ENCODE peak calls at places on chromosomes 2 and 18, in seven cellular contexts. P, A, W, F, D, J and N are unnamed samples.

GRCh38 chr2:38751043-38751846 is at the start of gene SRSF7:
- DNase-seq in P (peak), A (peak), W (peak), F (peak), D (peak), J (peak), N (peak)

GRCh38 chr2:54471221-54471711 is 15.1 kb downstream of the SPTBN1 start:
- DNase-seq in P (peak), A (no peak), W (no peak), F (no peak), D (peak), J (no peak), N (peak)

GRCh38 chr2:20672191-20672951 is 5.4 kb downstream of the GDF7 start:
- DNase-seq in P (no peak), A (no peak), W (no peak), F (no peak), D (no peak), J (peak), N (no peak)

GRCh38 chr18:136433-136832 is 21.9 kb upstream of the USP14 start:
- DNase-seq in P (no peak), A (no peak), W (peak), F (peak), D (no peak), J (no peak), N (peak)

GRCh38 chr2:65292461-65293127 is 65.0 kb downstream of the ACTR2 start:
- DNase-seq in P (no peak), A (no peak), W (no peak), F (no peak), D (no peak), J (no peak), N (no peak)

GRCh38 chr18:75790821-75791220 is 363.3 kb upstream of the SMIM21 start:
- DNase-seq in P (no peak), A (no peak), W (no peak), F (no peak), D (no peak), J (no peak), N (no peak)

GRCh38 chr2:148122788-148123187 is 101.9 kb downstream of the MBD5 start:
- DNase-seq in P (peak), A (no peak), W (no peak), F (no peak), D (no peak), J (no peak), N (no peak)

GRCh38 chr2:186891219-186891621 is 42.2 kb upstream of the ZSWIM2 start:
- DNase-seq in P (no peak), A (peak), W (no peak), F (no peak), D (no peak), J (no peak), N (no peak)

GRCh38 chr18:3129053-3129864 is 90.5 kb downstream of the MYOM1 start:
- DNase-seq in P (peak), A (peak), W (peak), F (peak), D (no peak), J (peak), N (peak)

GRCh38 chr2:23636412-23636811 is 251.4 kb downstream of the KLHL29 start:
- DNase-seq in P (peak), A (no peak), W (no peak), F (peak), D (no peak), J (no peak), N (peak)
- H2AFZ ChIP-seq in P (peak), A (no peak), W (no peak), F (peak), D (no peak), J (no peak), N (no peak)

DNA sequence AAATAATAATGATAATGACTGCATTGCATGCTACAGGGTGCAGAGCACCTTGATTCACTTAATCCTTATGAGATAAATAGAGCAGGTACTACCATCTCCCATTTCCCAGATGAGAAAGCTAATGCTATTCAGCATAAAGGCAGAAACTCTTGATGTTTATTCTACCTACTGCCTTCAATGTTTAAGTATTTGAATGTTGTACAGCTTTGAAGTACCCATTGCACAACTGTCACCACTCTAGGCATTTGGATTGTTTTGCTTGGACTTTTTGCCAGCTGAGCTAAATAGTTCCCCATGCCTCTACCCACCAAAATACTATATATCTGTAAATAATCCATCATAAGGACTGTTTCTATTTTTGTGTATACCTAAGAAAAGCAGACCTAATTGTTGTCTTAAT is 7.7 kb upstream of the MXD1 start:
- DNase-seq in P (no peak), A (no peak), W (no peak), F (no peak), D (no peak), J (no peak), N (no peak)
- TF ChIP-seq RAD21 in P (no peak), A (no peak), W (no peak), F (no peak), D (no peak), J (no peak), N (no peak)

GRCh38 chr18:11713756-11714155 is 24.7 kb downstream of the GNAL start:
- DNase-seq in P (no peak), A (no peak), W (no peak), F (no peak), D (no peak), J (no peak), N (no peak)
- H2AFZ ChIP-seq in P (no peak), A (no peak), W (no peak), F (peak), D (no peak), J (peak), N (no peak)

GRCh38 chr2:60552096-60552850 is 1.2 kb downstream of the BCL11A start:
- DNase-seq in P (no peak), A (no peak), W (no peak), F (peak), D (no peak), J (peak), N (no peak)

GRCh38 chr2:60550151-60550983 is 3.1 kb downstream of the BCL11A start:
- DNase-seq in P (peak), A (peak), W (peak), F (peak), D (no peak), J (peak), N (peak)

GRCh38 chr2:60550984-60551240 is 2.5 kb downstream of the BCL11A start:
- DNase-seq in P (no peak), A (no peak), W (no peak), F (no peak), D (no peak), J (no peak), N (no peak)

GRCh38 chr2:60552851-60553495 is 481 bp downstream of the BCL11A start:
- DNase-seq in P (no peak), A (no peak), W (no peak), F (no peak), D (no peak), J (peak), N (no peak)

GRCh38 chr2:60551241-60552095 is 2.0 kb downstream of the BCL11A start:
- DNase-seq in P (no peak), A (no peak), W (no peak), F (peak), D (no peak), J (peak), N (no peak)
- TF ChIP-seq RAD21 in P (no peak), A (no peak), W (no peak), F (no peak), D (no peak), J (no peak), N (no peak)

DNA sequence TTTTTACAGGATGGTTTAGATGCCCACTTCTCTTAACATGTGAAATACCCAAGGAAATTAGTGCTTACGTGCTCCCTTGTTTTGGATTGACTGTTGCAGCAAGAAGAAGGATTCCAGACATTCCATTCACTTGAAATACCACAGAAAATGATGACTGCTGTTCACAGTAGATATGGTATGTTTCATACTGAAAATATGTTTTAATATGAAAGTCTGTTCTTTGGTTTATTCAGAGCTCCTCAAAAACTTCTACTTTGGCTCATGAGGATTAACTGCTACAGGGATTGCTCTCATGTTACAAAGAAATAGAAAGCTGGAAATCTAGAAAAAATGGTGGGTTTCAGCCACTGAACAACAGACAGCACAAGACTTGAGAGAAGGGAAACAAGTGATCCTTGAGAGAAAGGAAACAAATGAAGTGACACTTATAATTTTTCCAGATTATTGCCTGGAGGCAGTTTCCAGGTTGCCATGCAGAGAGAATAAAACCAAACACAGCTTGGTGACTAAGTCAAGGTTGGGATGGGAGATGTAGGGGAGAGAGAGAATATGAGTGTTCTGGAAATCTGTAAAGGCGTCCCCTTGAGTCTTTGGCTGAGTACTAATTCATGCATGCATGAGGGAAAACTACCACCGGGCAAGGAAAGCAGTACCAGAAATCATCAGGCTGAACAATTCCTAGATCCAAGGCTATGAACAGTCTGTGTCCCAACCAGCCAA is 348.1 kb downstream of the CLIP4 start:
- DNase-seq in P (peak), A (no peak), W (no peak), F (no peak), D (no peak), J (no peak), N (no peak)
- H2AFZ ChIP-seq in P (peak), A (no peak), W (no peak), F (peak), D (no peak), J (peak), N (no peak)

DNA sequence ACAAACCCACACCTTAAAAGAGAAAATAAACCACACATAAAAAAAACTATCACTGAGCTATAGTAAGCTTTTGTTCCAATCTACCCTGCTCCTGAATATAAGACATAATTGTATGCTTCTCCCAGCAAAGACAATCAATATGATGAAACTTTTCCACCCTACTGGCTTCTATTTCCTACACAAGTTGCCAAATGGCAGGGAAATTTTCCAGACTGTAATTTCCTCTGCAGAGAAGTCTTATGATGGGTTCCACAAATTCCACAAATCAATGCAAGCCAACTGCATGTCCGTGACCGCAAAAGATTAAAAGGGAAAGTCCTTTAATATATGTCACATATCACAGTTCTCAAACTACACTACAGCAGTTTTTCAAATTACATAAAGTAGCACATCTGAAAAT is 61.3 kb downstream of the RPL31 start:
- DNase-seq in P (no peak), A (no peak), W (no peak), F (no peak), D (no peak), J (no peak), N (peak)
- TF ChIP-seq RAD21 in P (no peak), A (no peak), W (no peak), F (no peak), D (no peak), J (no peak), N (no peak)

GRCh38 chr2:206275274-206276160 is 1.1 kb downstream of the ZDBF2 start:
- DNase-seq in P (peak), A (no peak), W (no peak), F (peak), D (peak), J (no peak), N (no peak)
- H2AFZ ChIP-seq in P (peak), A (no peak), W (peak), F (peak), D (peak), J (peak), N (peak)

GRCh38 chr2:110673201-110673600 is 4.7 kb downstream of the BUB1 start:
- DNase-seq in P (no peak), A (no peak), W (no peak), F (no peak), D (no peak), J (no peak), N (no peak)

GRCh38 chr2:110677530-110678456 is at the start of gene BUB1:
- DNase-seq in P (peak), A (peak), W (peak), F (peak), D (peak), J (peak), N (peak)

GRCh38 chr2:110677080-110677479 is 783 bp downstream of the BUB1 start:
- DNase-seq in P (no peak), A (no peak), W (no peak), F (no peak), D (no peak), J (no peak), N (no peak)

GRCh38 chr2:110675679-110676078 is 2.2 kb downstream of the BUB1 start:
- DNase-seq in P (no peak), A (no peak), W (no peak), F (no peak), D (no peak), J (no peak), N (no peak)

GRCh38 chr2:110674620-110675555 is 3.0 kb downstream of the BUB1 start:
- DNase-seq in P (peak), A (no peak), W (no peak), F (no peak), D (peak), J (no peak), N (no peak)
- TF ChIP-seq RAD21 in P (no peak), A (no peak), W (no peak), F (no peak), D (no peak), J (no peak), N (no peak)

GRCh38 chr18:52313213-52313612 is 26.8 kb upstream of the DCC start:
- DNase-seq in P (no peak), A (no peak), W (no peak), F (no peak), D (no peak), J (no peak), N (no peak)
- H2AFZ ChIP-seq in P (no peak), A (no peak), W (no peak), F (no peak), D (no peak), J (no peak), N (no peak)